ENCODE peak calls at places on chromosomes 16 and 17, in seven cellular contexts. One of them, this sample, is unnamed.

GRCh38 chr16:72752004-72752695 is 295.8 kb downstream of the ZFHX3 start:
- DNase-seq in kidney tubule cell: no peak
- DNase-seq in effector memory CD4-positive, alpha-beta T cell: no peak
- DNase-seq in Panc1: no peak
- DNase-seq in activated B cell treated with CpG ODN at 0.5 μM for 24 hours: no peak
- DNase-seq in vagina: no peak
- DNase-seq in CD8-positive, alpha-beta memory T cell: no peak
- DNase-seq in this sample: no peak

GRCh38 chr17:80408872-80409271 is 6.1 kb upstream of the ENDOV start:
- DNase-seq in vagina: no peak
- DNase-seq in Panc1: no peak
- DNase-seq in effector memory CD4-positive, alpha-beta T cell: no peak
- DNase-seq in activated B cell treated with CpG ODN at 0.5 μM for 24 hours: no peak
- DNase-seq in kidney tubule cell: peak
- DNase-seq in CD8-positive, alpha-beta memory T cell: no peak
- DNase-seq in this sample: no peak

GRCh38 chr16:14244344-14245010 is 173.4 kb downstream of the MRTFB start:
- DNase-seq in Panc1: no peak
- DNase-seq in effector memory CD4-positive, alpha-beta T cell: no peak
- DNase-seq in vagina: no peak
- DNase-seq in kidney tubule cell: no peak
- DNase-seq in activated B cell treated with CpG ODN at 0.5 μM for 24 hours: no peak
- DNase-seq in CD8-positive, alpha-beta memory T cell: no peak
- DNase-seq in this sample: no peak

GRCh38 chr17:28883967-28884702 is 13.4 kb downstream of the FLOT2 start:
- DNase-seq in CD8-positive, alpha-beta memory T cell: no peak
- DNase-seq in kidney tubule cell: no peak
- DNase-seq in vagina: no peak
- DNase-seq in activated B cell treated with CpG ODN at 0.5 μM for 24 hours: no peak
- DNase-seq in effector memory CD4-positive, alpha-beta T cell: no peak
- DNase-seq in Panc1: no peak
- DNase-seq in this sample: no peak

GRCh38 chr17:19398301-19399181 is 11.6 kb upstream of the MFAP4 start:
- DNase-seq in CD8-positive, alpha-beta memory T cell: no peak
- DNase-seq in Panc1: no peak
- DNase-seq in vagina: no peak
- DNase-seq in kidney tubule cell: peak
- DNase-seq in effector memory CD4-positive, alpha-beta T cell: no peak
- DNase-seq in activated B cell treated with CpG ODN at 0.5 μM for 24 hours: no peak
- DNase-seq in this sample: no peak

GRCh38 chr17:15945493-15946209 is 721 bp downstream of the ADORA2B start:
- DNase-seq in CD8-positive, alpha-beta memory T cell: no peak
- DNase-seq in Panc1: no peak
- DNase-seq in effector memory CD4-positive, alpha-beta T cell: no peak
- DNase-seq in vagina: no peak
- DNase-seq in activated B cell treated with CpG ODN at 0.5 μM for 24 hours: no peak
- DNase-seq in kidney tubule cell: peak
- DNase-seq in this sample: no peak

GRCh38 chr17:40540448-40540847 is 24.8 kb downstream of the CCR7 start:
- DNase-seq in kidney tubule cell: no peak
- DNase-seq in effector memory CD4-positive, alpha-beta T cell: peak
- DNase-seq in vagina: no peak
- DNase-seq in CD8-positive, alpha-beta memory T cell: peak
- DNase-seq in Panc1: no peak
- DNase-seq in activated B cell treated with CpG ODN at 0.5 μM for 24 hours: no peak
- DNase-seq in this sample: peak

GRCh38 chr17:43212641-43213490 is 1.2 kb downstream of the TMEM106A start:
- DNase-seq in activated B cell treated with CpG ODN at 0.5 μM for 24 hours: no peak
- DNase-seq in vagina: no peak
- DNase-seq in CD8-positive, alpha-beta memory T cell: no peak
- DNase-seq in kidney tubule cell: no peak
- DNase-seq in effector memory CD4-positive, alpha-beta T cell: no peak
- DNase-seq in Panc1: no peak
- DNase-seq in this sample: no peak

GRCh38 chr17:42422958-42423712 is at the start of gene CAVIN1:
- DNase-seq in kidney tubule cell: peak
- DNase-seq in CD8-positive, alpha-beta memory T cell: no peak
- DNase-seq in vagina: peak
- DNase-seq in activated B cell treated with CpG ODN at 0.5 μM for 24 hours: no peak
- DNase-seq in Panc1: no peak
- DNase-seq in effector memory CD4-positive, alpha-beta T cell: no peak
- DNase-seq in this sample: peak

GRCh38 chr17:16929281-16929680 is 42.6 kb downstream of the TNFRSF13B start:
- DNase-seq in activated B cell treated with CpG ODN at 0.5 μM for 24 hours: no peak
- DNase-seq in kidney tubule cell: no peak
- DNase-seq in CD8-positive, alpha-beta memory T cell: no peak
- DNase-seq in vagina: no peak
- DNase-seq in effector memory CD4-positive, alpha-beta T cell: no peak
- DNase-seq in Panc1: no peak
- DNase-seq in this sample: no peak

GRCh38 chr17:234163-235047 is 53.0 kb upstream of the DOC2B start:
- DNase-seq in CD8-positive, alpha-beta memory T cell: no peak
- DNase-seq in kidney tubule cell: no peak
- DNase-seq in vagina: no peak
- DNase-seq in Panc1: no peak
- DNase-seq in activated B cell treated with CpG ODN at 0.5 μM for 24 hours: no peak
- DNase-seq in effector memory CD4-positive, alpha-beta T cell: no peak
- DNase-seq in this sample: no peak

GRCh38 chr16:20884240-20884556 is 16.0 kb downstream of the DCUN1D3 start:
- DNase-seq in vagina: no peak
- DNase-seq in Panc1: no peak
- DNase-seq in effector memory CD4-positive, alpha-beta T cell: no peak
- DNase-seq in activated B cell treated with CpG ODN at 0.5 μM for 24 hours: no peak
- DNase-seq in CD8-positive, alpha-beta memory T cell: no peak
- DNase-seq in kidney tubule cell: no peak
- DNase-seq in this sample: no peak

GRCh38 chr16:31181102-31181830 is 1.3 kb downstream of the FUS start:
- DNase-seq in kidney tubule cell: peak
- DNase-seq in CD8-positive, alpha-beta memory T cell: peak
- DNase-seq in vagina: no peak
- DNase-seq in effector memory CD4-positive, alpha-beta T cell: no peak
- DNase-seq in activated B cell treated with CpG ODN at 0.5 μM for 24 hours: peak
- DNase-seq in Panc1: no peak
- DNase-seq in this sample: peak

GRCh38 chr17:5364156-5364555 is 55.3 kb downstream of the NUP88 start:
- DNase-seq in Panc1: no peak
- DNase-seq in CD8-positive, alpha-beta memory T cell: no peak
- DNase-seq in vagina: no peak
- DNase-seq in kidney tubule cell: peak
- DNase-seq in effector memory CD4-positive, alpha-beta T cell: no peak
- DNase-seq in activated B cell treated with CpG ODN at 0.5 μM for 24 hours: no peak
- DNase-seq in this sample: no peak

GRCh38 chr17:63701477-63702222 is 1.7 kb upstream of the LIMD2 start:
- DNase-seq in kidney tubule cell: no peak
- DNase-seq in CD8-positive, alpha-beta memory T cell: peak
- DNase-seq in vagina: no peak
- DNase-seq in effector memory CD4-positive, alpha-beta T cell: peak
- DNase-seq in Panc1: no peak
- DNase-seq in activated B cell treated with CpG ODN at 0.5 μM for 24 hours: peak
- DNase-seq in this sample: no peak

GRCh38 chr17:78387982-78388941 is 9.8 kb downstream of the PGS1 start:
- DNase-seq in Panc1: no peak
- DNase-seq in CD8-positive, alpha-beta memory T cell: no peak
- DNase-seq in kidney tubule cell: no peak
- DNase-seq in vagina: no peak
- DNase-seq in activated B cell treated with CpG ODN at 0.5 μM for 24 hours: no peak
- DNase-seq in effector memory CD4-positive, alpha-beta T cell: no peak
- DNase-seq in this sample: no peak

GRCh38 chr16:28923652-28924398 is 1.2 kb downstream of the RABEP2 start:
- DNase-seq in kidney tubule cell: peak
- DNase-seq in effector memory CD4-positive, alpha-beta T cell: no peak
- DNase-seq in activated B cell treated with CpG ODN at 0.5 μM for 24 hours: peak
- DNase-seq in vagina: no peak
- DNase-seq in CD8-positive, alpha-beta memory T cell: no peak
- DNase-seq in Panc1: no peak
- DNase-seq in this sample: no peak

GRCh38 chr17:19019041-19019941 is 14.7 kb upstream of the FAM83G start:
- DNase-seq in CD8-positive, alpha-beta memory T cell: no peak
- DNase-seq in vagina: no peak
- DNase-seq in Panc1: no peak
- DNase-seq in activated B cell treated with CpG ODN at 0.5 μM for 24 hours: no peak
- DNase-seq in effector memory CD4-positive, alpha-beta T cell: no peak
- DNase-seq in kidney tubule cell: no peak
- DNase-seq in this sample: no peak

GRCh38 chr17:33387406-33387805 is 94.3 kb upstream of the ASIC2 start:
- DNase-seq in Panc1: no peak
- DNase-seq in effector memory CD4-positive, alpha-beta T cell: no peak
- DNase-seq in activated B cell treated with CpG ODN at 0.5 μM for 24 hours: no peak
- DNase-seq in CD8-positive, alpha-beta memory T cell: no peak
- DNase-seq in vagina: no peak
- DNase-seq in kidney tubule cell: no peak
- DNase-seq in this sample: no peak

GRCh38 chr17:66834919-66835454 is at the start of gene CACNG5:
- DNase-seq in activated B cell treated with CpG ODN at 0.5 μM for 24 hours: no peak
- DNase-seq in kidney tubule cell: no peak
- DNase-seq in effector memory CD4-positive, alpha-beta T cell: no peak
- DNase-seq in CD8-positive, alpha-beta memory T cell: no peak
- DNase-seq in vagina: no peak
- DNase-seq in Panc1: no peak
- DNase-seq in this sample: peak

GRCh38 chr16:67931712-67932461 is at the start of gene CTRL:
- DNase-seq in effector memory CD4-positive, alpha-beta T cell: no peak
- DNase-seq in activated B cell treated with CpG ODN at 0.5 μM for 24 hours: no peak
- DNase-seq in Panc1: no peak
- DNase-seq in CD8-positive, alpha-beta memory T cell: no peak
- DNase-seq in kidney tubule cell: no peak
- DNase-seq in vagina: no peak
- DNase-seq in this sample: peak

GRCh38 chr16:88790312-88791150 is 5.5 kb upstream of the PIEZO1 start:
- DNase-seq in effector memory CD4-positive, alpha-beta T cell: peak
- DNase-seq in Panc1: no peak
- DNase-seq in activated B cell treated with CpG ODN at 0.5 μM for 24 hours: peak
- DNase-seq in CD8-positive, alpha-beta memory T cell: peak
- DNase-seq in kidney tubule cell: no peak
- DNase-seq in vagina: no peak
- DNase-seq in this sample: no peak

GRCh38 chr17:48110722-48111121 is 3.2 kb downstream of the SNX11 start:
- DNase-seq in activated B cell treated with CpG ODN at 0.5 μM for 24 hours: no peak
- DNase-seq in Panc1: no peak
- DNase-seq in vagina: no peak
- DNase-seq in kidney tubule cell: no peak
- DNase-seq in CD8-positive, alpha-beta memory T cell: no peak
- DNase-seq in effector memory CD4-positive, alpha-beta T cell: no peak
- DNase-seq in this sample: no peak

GRCh38 chr17:7307686-7308624 is 527 bp downstream of the EIF5A start:
- DNase-seq in CD8-positive, alpha-beta memory T cell: peak
- DNase-seq in kidney tubule cell: peak
- DNase-seq in Panc1: no peak
- DNase-seq in effector memory CD4-positive, alpha-beta T cell: peak
- DNase-seq in activated B cell treated with CpG ODN at 0.5 μM for 24 hours: peak
- DNase-seq in vagina: no peak
- DNase-seq in this sample: peak

GRCh38 chr16:21301895-21302291 is 23.8 kb upstream of the CRYM start:
- DNase-seq in effector memory CD4-positive, alpha-beta T cell: no peak
- DNase-seq in activated B cell treated with CpG ODN at 0.5 μM for 24 hours: no peak
- DNase-seq in CD8-positive, alpha-beta memory T cell: no peak
- DNase-seq in Panc1: peak
- DNase-seq in vagina: no peak
- DNase-seq in kidney tubule cell: no peak
- DNase-seq in this sample: peak

GRCh38 chr16:8907096-8907495 is 24.9 kb downstream of the LITAFD start:
- DNase-seq in Panc1: no peak
- DNase-seq in CD8-positive, alpha-beta memory T cell: no peak
- DNase-seq in effector memory CD4-positive, alpha-beta T cell: no peak
- DNase-seq in activated B cell treated with CpG ODN at 0.5 μM for 24 hours: no peak
- DNase-seq in vagina: no peak
- DNase-seq in kidney tubule cell: no peak
- DNase-seq in this sample: no peak

GRCh38 chr17:39663688-39664580 is 1.2 kb upstream of the TCAP start:
- DNase-seq in kidney tubule cell: peak
- DNase-seq in effector memory CD4-positive, alpha-beta T cell: no peak
- DNase-seq in CD8-positive, alpha-beta memory T cell: no peak
- DNase-seq in activated B cell treated with CpG ODN at 0.5 μM for 24 hours: no peak
- DNase-seq in vagina: no peak
- DNase-seq in Panc1: no peak
- DNase-seq in this sample: peak

GRCh38 chr17:50558955-50559614 is 1.4 kb upstream of the CACNA1G start:
- DNase-seq in activated B cell treated with CpG ODN at 0.5 μM for 24 hours: no peak
- DNase-seq in CD8-positive, alpha-beta memory T cell: no peak
- DNase-seq in Panc1: no peak
- DNase-seq in effector memory CD4-positive, alpha-beta T cell: no peak
- DNase-seq in kidney tubule cell: no peak
- DNase-seq in vagina: no peak
- DNase-seq in this sample: peak

GRCh38 chr17:40174528-40174927 is 2.7 kb upstream of the RAPGEFL1 start:
- DNase-seq in Panc1: no peak
- DNase-seq in vagina: no peak
- DNase-seq in kidney tubule cell: no peak
- DNase-seq in effector memory CD4-positive, alpha-beta T cell: no peak
- DNase-seq in activated B cell treated with CpG ODN at 0.5 μM for 24 hours: no peak
- DNase-seq in CD8-positive, alpha-beta memory T cell: no peak
- DNase-seq in this sample: peak

GRCh38 chr17:10072086-10072485 is 126.3 kb downstream of the GAS7 start:
- DNase-seq in Panc1: no peak
- DNase-seq in effector memory CD4-positive, alpha-beta T cell: no peak
- DNase-seq in kidney tubule cell: no peak
- DNase-seq in CD8-positive, alpha-beta memory T cell: no peak
- DNase-seq in activated B cell treated with CpG ODN at 0.5 μM for 24 hours: no peak
- DNase-seq in vagina: no peak
- DNase-seq in this sample: no peak

GRCh38 chr16:66612422-66612821 is 7.9 kb downstream of the CMTM3 start:
- DNase-seq in Panc1: no peak
- DNase-seq in effector memory CD4-positive, alpha-beta T cell: no peak
- DNase-seq in kidney tubule cell: no peak
- DNase-seq in CD8-positive, alpha-beta memory T cell: no peak
- DNase-seq in vagina: no peak
- DNase-seq in activated B cell treated with CpG ODN at 0.5 μM for 24 hours: no peak
- DNase-seq in this sample: no peak

GRCh38 chr17:19421926-19422325 is 10.9 kb downstream of the RNF112 start:
- DNase-seq in vagina: no peak
- DNase-seq in effector memory CD4-positive, alpha-beta T cell: no peak
- DNase-seq in CD8-positive, alpha-beta memory T cell: no peak
- DNase-seq in activated B cell treated with CpG ODN at 0.5 μM for 24 hours: no peak
- DNase-seq in kidney tubule cell: no peak
- DNase-seq in Panc1: no peak
- DNase-seq in this sample: no peak

GRCh38 chr16:75702247-75702646 is 986 bp upstream of the DUXB start:
- DNase-seq in CD8-positive, alpha-beta memory T cell: no peak
- DNase-seq in kidney tubule cell: no peak
- DNase-seq in activated B cell treated with CpG ODN at 0.5 μM for 24 hours: no peak
- DNase-seq in effector memory CD4-positive, alpha-beta T cell: no peak
- DNase-seq in Panc1: no peak
- DNase-seq in vagina: no peak
- DNase-seq in this sample: peak

GRCh38 chr16:55089600-55089999 is 158.9 kb downstream of the IRX5 start:
- DNase-seq in CD8-positive, alpha-beta memory T cell: no peak
- DNase-seq in effector memory CD4-positive, alpha-beta T cell: no peak
- DNase-seq in kidney tubule cell: no peak
- DNase-seq in activated B cell treated with CpG ODN at 0.5 μM for 24 hours: no peak
- DNase-seq in Panc1: no peak
- DNase-seq in vagina: no peak
- DNase-seq in this sample: no peak

This sample was measured in mesendoderm.